ENCODE peak calls at places on chromosomes 16 and 17, in five cellular contexts. One of them, this sample, is unnamed.

GRCh38 chr16:85921026-85921425 is 22.1 kb downstream of the IRF8 start:
- DNase-seq in neural progenitor cell: no peak
- DNase-seq in ovary: no peak
- DNase-seq in CD4-positive, alpha-beta memory T cell: no peak
- DNase-seq in CD4-positive, alpha-beta T cell: no peak
- DNase-seq in this sample: no peak

GRCh38 chr17:27630607-27631408 is at the start of gene LGALS9:
- DNase-seq in neural progenitor cell: no peak
- DNase-seq in ovary: no peak
- DNase-seq in CD4-positive, alpha-beta memory T cell: peak
- DNase-seq in CD4-positive, alpha-beta T cell: peak
- DNase-seq in this sample: peak

GRCh38 chr17:81714412-81715106 is 2.5 kb downstream of the SLC25A10 start:
- DNase-seq in neural progenitor cell: no peak
- DNase-seq in ovary: no peak
- DNase-seq in CD4-positive, alpha-beta memory T cell: no peak
- DNase-seq in CD4-positive, alpha-beta T cell: no peak
- DNase-seq in this sample: no peak

GRCh38 chr17:76089680-76090516 is 10.9 kb downstream of the ZACN start:
- DNase-seq in neural progenitor cell: no peak
- DNase-seq in ovary: no peak
- DNase-seq in CD4-positive, alpha-beta memory T cell: no peak
- DNase-seq in CD4-positive, alpha-beta T cell: no peak
- DNase-seq in this sample: no peak

GRCh38 chr16:5466551-5466950 is 369.0 kb upstream of the EEF2KMT start:
- DNase-seq in neural progenitor cell: peak
- DNase-seq in ovary: no peak
- DNase-seq in CD4-positive, alpha-beta memory T cell: no peak
- DNase-seq in CD4-positive, alpha-beta T cell: no peak
- DNase-seq in this sample: no peak

GRCh38 chr17:9568004-9568403 is 7.6 kb downstream of the STX8 start:
- DNase-seq in neural progenitor cell: no peak
- DNase-seq in ovary: no peak
- DNase-seq in CD4-positive, alpha-beta memory T cell: no peak
- DNase-seq in CD4-positive, alpha-beta T cell: no peak
- DNase-seq in this sample: no peak

GRCh38 chr17:78343099-78343432 is 16.8 kb downstream of the SOCS3 start:
- DNase-seq in neural progenitor cell: no peak
- DNase-seq in ovary: peak
- DNase-seq in CD4-positive, alpha-beta memory T cell: peak
- DNase-seq in CD4-positive, alpha-beta T cell: no peak
- DNase-seq in this sample: peak

GRCh38 chr17:3553419-3554401 is 3.9 kb downstream of the TRPV3 start:
- DNase-seq in neural progenitor cell: no peak
- DNase-seq in ovary: no peak
- DNase-seq in CD4-positive, alpha-beta memory T cell: no peak
- DNase-seq in CD4-positive, alpha-beta T cell: no peak
- DNase-seq in this sample: no peak

DNA sequence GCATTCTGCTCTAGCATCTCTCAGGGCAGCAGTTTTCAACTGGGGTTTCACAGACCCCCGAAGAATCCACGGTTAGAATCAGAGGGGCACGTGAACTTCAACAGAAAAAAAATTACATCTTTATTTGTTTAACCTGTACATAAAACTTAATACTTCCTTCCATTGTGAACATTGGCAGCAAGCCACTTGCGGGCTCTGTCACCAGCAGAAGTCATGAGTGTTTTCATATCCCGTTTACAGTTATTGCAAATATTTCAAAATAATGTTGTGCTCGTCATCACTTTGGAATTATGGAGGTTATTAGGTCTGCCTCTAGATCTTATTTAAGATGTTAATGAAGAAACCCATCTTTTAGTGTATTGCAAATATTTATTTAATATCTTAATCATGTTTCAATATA is 109.8 kb downstream of the SDR42E1 start:
- DNase-seq in neural progenitor cell: no peak
- DNase-seq in ovary: no peak
- DNase-seq in CD4-positive, alpha-beta memory T cell: no peak
- DNase-seq in CD4-positive, alpha-beta T cell: no peak
- DNase-seq in this sample: no peak
- H3K27ac ChIP-seq in neural progenitor cell: no peak
- H3K27ac ChIP-seq in ovary: no peak
- H3K27ac ChIP-seq in CD4-positive, alpha-beta memory T cell: no peak
- H3K27ac ChIP-seq in CD4-positive, alpha-beta T cell: no peak
- H3K27ac ChIP-seq in this sample: no peak

DNA sequence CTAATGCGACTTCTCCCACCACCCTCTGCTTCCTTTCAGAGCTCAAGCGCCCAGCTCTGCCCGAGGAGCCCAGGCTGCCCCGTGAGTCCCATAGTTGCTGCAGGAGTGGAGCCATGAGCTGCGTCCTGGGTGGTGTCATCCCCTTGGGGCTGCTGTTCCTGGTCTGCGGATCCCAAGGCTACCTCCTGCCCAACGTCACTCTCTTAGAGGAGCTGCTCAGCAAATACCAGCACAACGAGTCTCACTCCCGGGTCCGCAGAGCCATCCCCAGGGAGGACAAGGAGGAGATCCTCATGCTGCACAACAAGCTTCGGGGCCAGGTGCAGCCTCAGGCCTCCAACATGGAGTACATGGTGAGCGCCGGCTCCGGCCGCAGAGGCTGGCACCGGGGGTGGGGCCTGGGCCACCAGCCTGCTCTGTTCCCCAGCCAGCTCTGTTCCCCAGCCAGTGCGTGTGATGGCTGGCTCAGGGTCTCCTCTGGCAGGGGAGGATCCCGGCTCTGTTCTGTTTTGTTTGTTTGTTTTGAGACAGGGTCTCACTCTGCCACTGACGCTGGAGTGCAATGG is 18.7 kb downstream of the CRISPLD2 start:
- DNase-seq in neural progenitor cell: no peak
- DNase-seq in ovary: no peak
- DNase-seq in CD4-positive, alpha-beta memory T cell: no peak
- DNase-seq in CD4-positive, alpha-beta T cell: no peak
- DNase-seq in this sample: no peak
- H3K27ac ChIP-seq in neural progenitor cell: no peak
- H3K27ac ChIP-seq in ovary: no peak
- H3K27ac ChIP-seq in CD4-positive, alpha-beta memory T cell: no peak
- H3K27ac ChIP-seq in CD4-positive, alpha-beta T cell: no peak
- H3K27ac ChIP-seq in this sample: no peak

GRCh38 chr17:73623247-73623646 is 21.0 kb downstream of the SDK2 start:
- DNase-seq in neural progenitor cell: no peak
- DNase-seq in ovary: no peak
- DNase-seq in CD4-positive, alpha-beta memory T cell: no peak
- DNase-seq in CD4-positive, alpha-beta T cell: no peak
- DNase-seq in this sample: no peak
- H3K27ac ChIP-seq in neural progenitor cell: no peak
- H3K27ac ChIP-seq in ovary: no peak
- H3K27ac ChIP-seq in CD4-positive, alpha-beta memory T cell: no peak
- H3K27ac ChIP-seq in CD4-positive, alpha-beta T cell: no peak
- H3K27ac ChIP-seq in this sample: no peak

GRCh38 chr17:52465407-52465806 is 306.9 kb upstream of the CA10 start:
- DNase-seq in neural progenitor cell: no peak
- DNase-seq in ovary: no peak
- DNase-seq in CD4-positive, alpha-beta memory T cell: no peak
- DNase-seq in CD4-positive, alpha-beta T cell: no peak
- DNase-seq in this sample: no peak
- H3K27ac ChIP-seq in neural progenitor cell: no peak
- H3K27ac ChIP-seq in ovary: no peak
- H3K27ac ChIP-seq in CD4-positive, alpha-beta memory T cell: no peak
- H3K27ac ChIP-seq in CD4-positive, alpha-beta T cell: no peak
- H3K27ac ChIP-seq in this sample: no peak

DNA sequence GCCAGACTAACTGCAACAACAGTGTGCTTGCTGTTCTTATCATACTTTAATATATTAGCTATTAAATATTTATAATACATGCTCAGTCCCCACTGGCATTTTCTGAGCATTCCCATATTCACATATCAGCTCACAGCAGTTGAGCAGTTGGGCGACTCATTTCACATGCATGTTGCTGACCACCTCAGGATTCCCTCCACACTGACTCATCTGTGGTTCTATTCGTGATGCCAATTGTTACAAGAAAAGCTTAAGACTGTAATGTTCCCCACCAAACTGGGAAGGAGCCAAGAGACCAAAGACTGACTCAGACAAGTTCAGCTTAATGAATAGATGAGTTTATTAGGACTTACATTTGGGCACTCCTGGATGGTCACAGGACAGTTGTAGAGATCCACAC is 100.3 kb upstream of the KIF2B start:
- DNase-seq in neural progenitor cell: no peak
- DNase-seq in ovary: no peak
- DNase-seq in CD4-positive, alpha-beta memory T cell: no peak
- DNase-seq in CD4-positive, alpha-beta T cell: no peak
- DNase-seq in this sample: no peak
- H3K27ac ChIP-seq in neural progenitor cell: no peak
- H3K27ac ChIP-seq in ovary: no peak
- H3K27ac ChIP-seq in CD4-positive, alpha-beta memory T cell: no peak
- H3K27ac ChIP-seq in CD4-positive, alpha-beta T cell: no peak
- H3K27ac ChIP-seq in this sample: no peak

DNA sequence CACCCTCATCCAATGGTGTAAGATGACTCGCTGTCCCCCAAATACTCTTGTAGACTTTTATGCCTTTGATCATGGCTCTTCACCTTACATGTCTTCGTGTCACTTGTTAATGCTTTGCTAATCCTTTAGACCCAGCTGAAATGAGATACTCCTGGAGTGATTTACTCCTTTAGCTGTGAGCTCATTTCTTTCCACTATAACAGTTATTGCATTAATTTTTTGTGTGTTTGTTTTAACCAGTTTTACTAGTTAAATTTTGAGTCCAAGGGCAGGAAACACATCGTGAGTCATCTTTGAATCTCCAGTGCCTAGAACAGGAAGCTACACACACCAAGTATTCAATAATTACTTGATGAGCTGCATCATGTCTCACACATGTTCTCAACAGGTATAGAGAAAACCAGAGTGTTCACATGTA is 6.5 kb upstream of the CTCF start:
- DNase-seq in neural progenitor cell: no peak
- DNase-seq in ovary: no peak
- DNase-seq in CD4-positive, alpha-beta memory T cell: peak
- DNase-seq in CD4-positive, alpha-beta T cell: no peak
- DNase-seq in this sample: peak
- H3K27ac ChIP-seq in neural progenitor cell: no peak
- H3K27ac ChIP-seq in ovary: no peak
- H3K27ac ChIP-seq in CD4-positive, alpha-beta memory T cell: peak
- H3K27ac ChIP-seq in CD4-positive, alpha-beta T cell: peak
- H3K27ac ChIP-seq in this sample: peak

DNA sequence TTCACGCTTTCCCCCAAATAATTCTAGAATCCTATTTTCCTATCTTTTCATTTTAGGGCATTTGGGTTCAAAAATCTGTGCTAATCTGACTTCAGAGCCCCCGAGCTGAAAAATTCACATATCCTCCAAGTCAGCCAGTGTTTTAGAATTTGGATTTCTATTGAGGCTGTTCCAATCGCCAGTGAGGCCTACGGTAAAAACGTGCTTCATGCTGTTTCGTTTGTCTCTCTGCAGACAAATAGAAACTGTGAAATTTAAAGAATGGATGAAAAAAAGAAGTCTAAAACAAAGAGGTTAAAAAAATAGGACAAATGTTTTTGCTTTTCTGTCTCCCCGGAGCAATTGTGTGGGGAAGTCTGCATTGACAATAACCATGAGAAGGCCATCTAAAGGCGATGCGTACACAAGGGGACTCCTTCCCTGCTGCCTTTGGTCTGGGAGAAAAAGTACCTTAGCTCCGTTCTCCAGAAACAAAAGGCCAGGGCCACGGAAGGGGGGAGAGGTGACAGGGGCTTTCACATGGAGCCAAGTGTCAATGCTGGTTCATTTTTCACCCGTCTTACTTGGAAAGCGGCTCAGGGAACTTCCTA is 4.6 kb upstream of the ZFHX3 start:
- DNase-seq in neural progenitor cell: peak
- DNase-seq in ovary: no peak
- DNase-seq in CD4-positive, alpha-beta memory T cell: no peak
- DNase-seq in CD4-positive, alpha-beta T cell: no peak
- DNase-seq in this sample: no peak
- H3K27ac ChIP-seq in neural progenitor cell: no peak
- H3K27ac ChIP-seq in ovary: peak
- H3K27ac ChIP-seq in CD4-positive, alpha-beta memory T cell: no peak
- H3K27ac ChIP-seq in CD4-positive, alpha-beta T cell: no peak
- H3K27ac ChIP-seq in this sample: no peak

DNA sequence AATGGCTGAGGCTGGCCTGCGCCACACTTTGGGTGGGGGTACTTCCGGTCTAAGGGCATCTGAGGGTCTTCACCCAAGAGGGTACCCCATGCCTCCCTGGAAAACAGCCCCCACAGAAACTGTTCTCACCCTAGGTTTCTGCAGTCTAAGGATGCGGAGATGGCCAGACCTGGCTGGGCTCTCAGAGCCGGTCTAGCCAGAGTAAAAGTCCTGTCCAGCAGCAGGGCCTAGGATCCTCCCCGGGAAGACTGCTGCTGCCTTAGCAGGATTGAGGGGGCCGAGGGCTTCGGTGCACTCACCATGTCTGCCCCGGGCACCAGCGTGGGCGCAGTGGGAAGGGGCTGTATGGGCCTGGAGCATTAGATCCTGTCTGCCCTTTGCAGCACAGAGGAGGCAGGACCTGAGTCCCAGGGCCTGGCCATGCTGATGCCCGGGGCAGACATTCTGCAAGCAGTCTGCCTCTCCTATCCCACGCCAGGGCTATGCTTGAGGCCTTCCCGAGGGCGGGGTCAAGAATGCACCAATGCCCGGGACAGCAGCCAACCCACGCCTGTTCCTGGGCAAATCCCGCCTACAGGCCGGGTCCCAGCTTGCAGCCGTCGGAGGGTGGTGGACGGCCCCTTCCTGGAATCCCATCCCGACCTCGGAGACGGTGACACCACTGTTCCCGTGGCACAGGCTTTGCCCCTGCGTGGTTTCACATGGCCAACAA is 54.7 kb downstream of the CBFA2T3 start:
- DNase-seq in neural progenitor cell: peak
- DNase-seq in ovary: peak
- DNase-seq in CD4-positive, alpha-beta memory T cell: no peak
- DNase-seq in CD4-positive, alpha-beta T cell: no peak
- DNase-seq in this sample: no peak
- H3K27ac ChIP-seq in neural progenitor cell: no peak
- H3K27ac ChIP-seq in ovary: no peak
- H3K27ac ChIP-seq in CD4-positive, alpha-beta memory T cell: no peak
- H3K27ac ChIP-seq in CD4-positive, alpha-beta T cell: no peak
- H3K27ac ChIP-seq in this sample: no peak

GRCh38 chr16:3472878-3473595 is 22.3 kb downstream of the C16orf90 start:
- DNase-seq in neural progenitor cell: no peak
- DNase-seq in ovary: no peak
- DNase-seq in CD4-positive, alpha-beta memory T cell: no peak
- DNase-seq in CD4-positive, alpha-beta T cell: no peak
- DNase-seq in this sample: no peak
- H3K27ac ChIP-seq in neural progenitor cell: no peak
- H3K27ac ChIP-seq in ovary: no peak
- H3K27ac ChIP-seq in CD4-positive, alpha-beta memory T cell: no peak
- H3K27ac ChIP-seq in CD4-positive, alpha-beta T cell: no peak
- H3K27ac ChIP-seq in this sample: no peak